ENCODE peak calls at places on chromosome 1, in five cellular contexts. N is activated T-cell treated with anti-CD3 and anti-CD28 coated beads, Interleukin-2, amount 50 U/mL, for 72 hours; X is upper lobe of right lung; W is anterior cingulate cortex; R is T-helper 2 cell. M is an unnamed sample.

GRCh38 chr1:15741183-15741850 is 982 bp upstream of the TMEM82 start:
- DNase-seq in N (peak), R (peak), X (peak), W (peak), M (peak)

GRCh38 chr1:98932184-98932583 is 72.5 kb downstream of the PLPPR5 start:
- DNase-seq in W (no peak), X (no peak), R (no peak), N (no peak), M (no peak)

GRCh38 chr1:20100632-20101355 is 18.5 kb downstream of the PLA2G2D start:
- DNase-seq in W (no peak), X (no peak), N (peak), R (peak), M (peak)

GRCh38 chr1:150537732-150538684 is 11.2 kb upstream of the ADAMTSL4 start:
- DNase-seq in W (no peak), N (no peak), X (no peak), R (no peak), M (no peak)

GRCh38 chr1:96357132-96357531 is 364.5 kb upstream of the PTBP2 start:
- DNase-seq in N (no peak), R (no peak), W (no peak), X (no peak), M (no peak)

GRCh38 chr1:235860829-235861228 is 5.9 kb downstream of the LYST start:
- DNase-seq in R (no peak), X (no peak), N (no peak), W (no peak), M (no peak)

GRCh38 chr1:108561145-108561458 is 1.2 kb downstream of the EEIG2 start:
- DNase-seq in W (no peak), N (no peak), X (no peak), R (no peak), M (no peak)

GRCh38 chr1:74010206-74010605 is 187.8 kb downstream of the LRRIQ3 start:
- DNase-seq in W (no peak), R (peak), X (no peak), N (no peak), M (no peak)

GRCh38 chr1:172533511-172534116 is 664 bp downstream of the SUCO start:
- DNase-seq in W (no peak), N (peak), R (peak), X (no peak), M (peak)

GRCh38 chr1:184954232-184954995 is 19.9 kb downstream of the NIBAN1 start:
- DNase-seq in X (no peak), W (no peak), N (no peak), R (no peak), M (no peak)

GRCh38 chr1:209633335-209633997 is 18.8 kb downstream of the LAMB3 start:
- DNase-seq in N (no peak), W (no peak), X (no peak), R (no peak), M (no peak)

GRCh38 chr1:201593200-201593828 is 54.4 kb downstream of the NAV1 start:
- DNase-seq in X (peak), N (no peak), R (no peak), W (no peak), M (no peak)

GRCh38 chr1:38585460-38585859 is 274.1 kb downstream of the RRAGC start:
- DNase-seq in W (no peak), R (no peak), X (no peak), N (no peak), M (no peak)

GRCh38 chr1:39159224-39160036 is 45.1 kb upstream of the MACF1 start:
- DNase-seq in X (no peak), R (no peak), N (no peak), W (no peak), M (no peak)

GRCh38 chr1:207808322-207808705 is 56.5 kb downstream of the CD46 start:
- DNase-seq in R (no peak), N (no peak), W (no peak), X (no peak), M (no peak)

GRCh38 chr1:202710070-202711025 is at the start of gene SYT2:
- DNase-seq in W (no peak), R (peak), N (peak), X (no peak), M (peak)

GRCh38 chr1:2438641-2439040 is 26.3 kb upstream of the PEX10 start:
- DNase-seq in X (no peak), N (no peak), R (no peak), W (no peak), M (no peak)

GRCh38 chr1:203556047-203556851 is 62.3 kb downstream of the OPTC start:
- DNase-seq in R (no peak), N (no peak), X (no peak), W (no peak), M (no peak)

GRCh38 chr1:178938281-178938958 is 67.5 kb upstream of the ANGPTL1 start:
- DNase-seq in W (no peak), N (no peak), R (no peak), X (no peak), M (no peak)

GRCh38 chr1:47906009-47906432 is 91.2 kb downstream of the TRABD2B start:
- DNase-seq in N (no peak), W (no peak), X (peak), R (no peak), M (no peak)

GRCh38 chr1:241821363-241821762 is 26.6 kb upstream of the EXO1 start:
- DNase-seq in W (no peak), N (no peak), X (no peak), R (no peak), M (no peak)

GRCh38 chr1:23585321-23586022 is 26.2 kb upstream of the ID3 start:
- DNase-seq in X (no peak), N (no peak), W (no peak), R (no peak), M (no peak)

GRCh38 chr1:218846166-218846565 is 327.5 kb upstream of the LYPLAL1 start:
- DNase-seq in R (no peak), N (no peak), X (no peak), W (no peak), M (no peak)

GRCh38 chr1:85188530-85188929 is 12.3 kb downstream of the SYDE2 start:
- DNase-seq in N (no peak), R (no peak), W (no peak), X (no peak), M (no peak)

GRCh38 chr1:235027076-235027861 is 101.4 kb downstream of the TOMM20 start:
- DNase-seq in W (no peak), N (no peak), X (no peak), R (no peak), M (no peak)

GRCh38 chr1:98048234-98048633 is 127.4 kb upstream of the DPYD start:
- DNase-seq in N (peak), R (peak), X (peak), W (peak), M (peak)

GRCh38 chr1:22833699-22834098 is 123.1 kb downstream of the EPHB2 start:
- DNase-seq in X (no peak), R (no peak), N (no peak), W (no peak), M (no peak)

GRCh38 chr1:234902774-234903173 is 225.9 kb downstream of the TOMM20 start:
- DNase-seq in W (no peak), R (no peak), X (no peak), N (no peak), M (no peak)

GRCh38 chr1:1170891-1171550 is 2.7 kb upstream of the TTLL10 start:
- DNase-seq in N (no peak), W (no peak), R (no peak), X (no peak), M (no peak)

GRCh38 chr1:117239467-117239866 is 28.7 kb upstream of the VTCN1 start:
- DNase-seq in R (no peak), W (no peak), N (no peak), X (no peak), M (no peak)

GRCh38 chr1:26959722-26960624 is at the start of gene KDF1:
- DNase-seq in N (peak), X (peak), W (no peak), R (peak), M (peak)

GRCh38 chr1:6127587-6128163 is 52.4 kb downstream of the CHD5 start:
- DNase-seq in R (peak), N (peak), W (no peak), X (peak), M (peak)

GRCh38 chr1:248686815-248687214 is 15.8 kb downstream of the OR14I1 start:
- DNase-seq in W (no peak), X (no peak), R (peak), N (peak), M (peak)

GRCh38 chr1:119816407-119816806 is 5.1 kb upstream of the REG4 start:
- DNase-seq in X (no peak), R (no peak), N (no peak), W (no peak), M (no peak)

GRCh38 chr1:147878022-147878421 is 24.6 kb upstream of the GJA8 start:
- DNase-seq in X (no peak), R (no peak), W (no peak), N (no peak), M (no peak)

M was measured in activated CD4-positive, alpha-beta memory T cell treated with anti-CD3 and anti-CD28 coated beads for 36 hours.